ENCODE peak calls at places on chromosomes 13 and 19, in four cellular contexts. A is HEK293T, K is HepG2, V is GM12878. T is an unnamed sample.

GRCh38 chr13:74027161-74027779 is 106.9 kb downstream of the KLF12 start:
- DNase-seq in A (no peak), K (no peak), V (no peak), T (no peak)

GRCh38 chr19:15251749-15252397 is 19.6 kb upstream of the EPHX3 start:
- DNase-seq in A (peak), K (peak), V (no peak), T (peak)

GRCh38 chr13:41263261-41263971 is at the start of gene MTRF1:
- DNase-seq in A (peak), K (peak), V (peak), T (peak)

GRCh38 chr13:25756251-25756650 is 295.6 kb downstream of the SHISA2 start:
- DNase-seq in A (no peak), K (no peak), V (no peak), T (no peak)

GRCh38 chr13:40316301-40316700 is 350.1 kb downstream of the FOXO1 start:
- DNase-seq in A (no peak), K (no peak), V (no peak), T (no peak)

GRCh38 chr19:44947041-44947581 is 1.3 kb downstream of the APOC2 start:
- DNase-seq in A (no peak), K (no peak), V (no peak), T (no peak)

GRCh38 chr19:24003537-24003936 is 83.5 kb upstream of the ZNF254 start:
- DNase-seq in A (no peak), K (no peak), V (no peak), T (no peak)

GRCh38 chr13:90683711-90684131 is 663.8 kb upstream of the MIR17HG start:
- DNase-seq in A (no peak), K (no peak), V (no peak), T (no peak)

GRCh38 chr13:28475916-28476725 is 18.8 kb downstream of the FLT1 start:
- DNase-seq in A (no peak), K (no peak), V (no peak), T (peak)

GRCh38 chr19:10965398-10965797 is 4.6 kb downstream of the SMARCA4 start:
- DNase-seq in A (no peak), K (no peak), V (no peak), T (no peak)

GRCh38 chr13:71300602-71301001 is 566.4 kb downstream of the DACH1 start:
- DNase-seq in A (no peak), K (no peak), V (no peak), T (no peak)

GRCh38 chr13:82062772-82063171 is 1721.8 kb upstream of the SPRY2 start:
- DNase-seq in A (no peak), K (no peak), V (no peak), T (no peak)

GRCh38 chr19:925912-926594 is at the start of gene ARID3A:
- DNase-seq in A (peak), K (no peak), V (no peak), T (no peak)

GRCh38 chr13:40578055-40578454 is 88.4 kb downstream of the FOXO1 start:
- DNase-seq in A (no peak), K (no peak), V (no peak), T (no peak)

GRCh38 chr19:40682431-40682964 is 8.0 kb downstream of the NUMBL start:
- DNase-seq in A (no peak), K (no peak), V (no peak), T (no peak)

GRCh38 chr13:77860621-77861020 is 58.0 kb downstream of the EDNRB start:
- DNase-seq in A (no peak), K (no peak), V (no peak), T (no peak)
- TF ChIP-seq TARDBP in A (no peak), K (no peak), V (no peak), T (no peak)

GRCh38 chr19:2311093-2311492 is 3.1 kb upstream of the LINGO3 start:
- DNase-seq in A (no peak), K (no peak), V (no peak), T (no peak)
- TF ChIP-seq TARDBP in A (no peak), K (no peak), V (no peak), T (no peak)

GRCh38 chr13:106276876-106277275 is 258.6 kb downstream of the EFNB2 start:
- DNase-seq in A (no peak), K (no peak), V (no peak), T (no peak)
- TF ChIP-seq TARDBP in A (no peak), K (no peak), V (no peak), T (no peak)

GRCh38 chr13:31896427-31896826 is 135.1 kb upstream of the FRY start:
- DNase-seq in A (peak), K (no peak), V (no peak), T (no peak)
- TF ChIP-seq TARDBP in A (no peak), K (no peak), V (no peak), T (no peak)

GRCh38 chr13:20353973-20354372 is 121.9 kb upstream of the GJB6 start:
- DNase-seq in A (no peak), K (no peak), V (no peak), T (no peak)
- TF ChIP-seq TARDBP in A (no peak), K (no peak), V (no peak), T (no peak)

GRCh38 chr13:79749985-79750551 is 269.1 kb downstream of the NDFIP2 start:
- DNase-seq in A (no peak), K (no peak), V (no peak), T (no peak)
- TF ChIP-seq TARDBP in A (no peak), K (no peak), V (no peak), T (no peak)

DNA sequence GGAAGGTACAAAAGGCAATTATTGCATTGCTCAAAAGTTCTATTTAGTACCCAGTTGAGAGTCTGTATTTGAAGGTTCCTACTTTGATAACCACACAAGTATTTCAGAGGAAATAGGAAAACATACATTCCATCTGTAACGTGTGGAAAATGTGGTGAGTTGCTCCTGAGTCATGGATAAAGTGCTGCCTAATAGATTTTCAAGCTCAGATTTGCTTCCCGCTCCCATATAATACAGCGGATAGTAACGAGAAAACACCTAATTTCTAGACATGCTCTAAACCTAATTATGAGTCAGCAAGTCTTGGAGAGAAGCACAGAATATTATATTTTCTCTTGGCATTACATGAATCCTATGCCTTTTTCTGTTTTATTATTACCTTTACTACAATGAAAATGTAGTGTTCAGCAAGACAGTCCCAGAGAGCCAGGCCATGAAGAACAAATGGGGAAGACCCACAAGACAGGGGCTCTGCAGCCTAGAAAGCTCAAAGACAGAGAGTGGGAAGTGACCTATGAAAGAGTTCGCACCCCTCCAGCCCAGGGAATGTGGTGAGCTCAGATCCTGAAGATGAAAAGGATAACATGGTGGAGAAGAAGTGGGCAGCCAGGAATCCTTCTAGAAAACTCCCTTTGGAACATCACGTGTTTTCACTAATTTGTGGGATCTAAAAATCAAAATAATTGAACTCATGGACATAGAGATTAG is 116.1 kb downstream of the STARD13 start:
- DNase-seq in A (no peak), K (no peak), V (no peak), T (no peak)
- TF ChIP-seq TARDBP in A (no peak), K (no peak), V (no peak), T (no peak)

GRCh38 chr13:110000534-110001345 is 214.4 kb upstream of the IRS2 start:
- DNase-seq in A (no peak), K (no peak), V (no peak), T (no peak)
- TF ChIP-seq TARDBP in A (no peak), K (no peak), V (no peak), T (no peak)

GRCh38 chr13:112733112-112733511 is 43.3 kb downstream of the ATP11A start:
- DNase-seq in A (no peak), K (no peak), V (no peak), T (no peak)
- TF ChIP-seq TARDBP in A (no peak), K (no peak), V (no peak), T (no peak)

T was measured in K562.